ENCODE peak calls at places on chromosomes 5 and 9, in ten cellular contexts. Y is left lung; L is IMR-90; X is tibial artery; Z is omental fat pad; U is GM12865; N is mesothelial cell of epicardium; J is brain microvascular endothelial cell; W is spleen; E is CD8-positive, alpha-beta T cell. C is an unnamed sample.

GRCh38 chr5:73411927-73412596 is 36.5 kb downstream of the FOXD1 start:
- DNase-seq in Y (no peak), X (no peak), W (no peak), L (no peak), N (no peak), J (no peak), E (no peak), Z (no peak), U (no peak), C (no peak)

GRCh38 chr5:165014439-165014838 is 1509.0 kb downstream of the MAT2B start:
- DNase-seq in U (no peak), W (no peak), X (no peak), N (no peak), Y (no peak), J (no peak), Z (no peak), L (no peak), E (no peak), C (no peak)

GRCh38 chr9:128908372-128908771 is 12.4 kb upstream of the PHYHD1 start:
- DNase-seq in X (no peak), W (no peak), E (no peak), N (no peak), Z (no peak), J (no peak), U (no peak), L (no peak), Y (no peak), C (no peak)

GRCh38 chr5:176601901-176602300 is 8.1 kb downstream of the GPRIN1 start:
- DNase-seq in E (no peak), Z (no peak), W (no peak), X (no peak), U (no peak), L (no peak), J (no peak), N (no peak), Y (peak), C (no peak)

GRCh38 chr9:111356567-111357244 is 26.7 kb upstream of the OR2K2 start:
- DNase-seq in E (no peak), Y (peak), N (no peak), X (no peak), W (no peak), U (peak), Z (no peak), J (peak), L (peak), C (peak)

GRCh38 chr5:170573660-170574059 is 69.8 kb downstream of the KCNIP1 start:
- DNase-seq in N (no peak), U (no peak), Z (no peak), X (no peak), Y (no peak), W (no peak), J (no peak), E (no peak), L (no peak), C (no peak)

GRCh38 chr9:81529556-81530193 is 159.7 kb downstream of the TLE1 start:
- DNase-seq in J (no peak), E (no peak), X (peak), U (no peak), Y (no peak), W (no peak), Z (no peak), N (no peak), L (peak), C (peak)

GRCh38 chr9:112846528-112847488 is 43.9 kb downstream of the SLC46A2 start:
- DNase-seq in N (no peak), Y (no peak), X (no peak), U (no peak), E (no peak), Z (no peak), W (no peak), L (peak), J (no peak), C (no peak)

GRCh38 chr5:68071731-68072130 is 143.8 kb upstream of the PIK3R1 start:
- DNase-seq in L (no peak), W (no peak), N (no peak), Z (no peak), J (no peak), U (peak), X (no peak), Y (no peak), E (no peak), C (peak)

GRCh38 chr9:95048225-95049087 is 269.1 kb downstream of the FANCC start:
- DNase-seq in Z (no peak), E (peak), L (no peak), U (peak), J (no peak), Y (peak), X (peak), W (peak), N (peak), C (no peak)

GRCh38 chr5:37495668-37496067 is 116.5 kb downstream of the WDR70 start:
- DNase-seq in U (no peak), X (no peak), J (peak), Y (no peak), N (no peak), W (no peak), E (no peak), Z (no peak), L (peak), C (peak)

GRCh38 chr9:36486454-36486932 is 86.2 kb upstream of the MELK start:
- DNase-seq in Y (no peak), Z (no peak), J (no peak), N (peak), L (peak), X (peak), E (peak), U (peak), W (no peak), C (no peak)

GRCh38 chr9:33719581-33720374 is 75.6 kb upstream of the PRSS3 start:
- DNase-seq in Y (peak), X (no peak), E (peak), U (peak), J (no peak), L (no peak), N (peak), Z (no peak), W (peak), C (peak)

GRCh38 chr9:13070612-13071595 is 208.6 kb downstream of the MPDZ start:
- DNase-seq in Y (no peak), L (no peak), N (no peak), U (no peak), X (no peak), E (no peak), J (no peak), W (no peak), Z (no peak), C (no peak)

GRCh38 chr9:71676460-71676859 is 91.9 kb downstream of the CEMIP2 start:
- DNase-seq in N (no peak), W (no peak), U (no peak), J (no peak), Y (no peak), X (no peak), Z (no peak), L (no peak), E (no peak), C (no peak)

GRCh38 chr9:114366334-114367128 is 21.3 kb downstream of the AKNA start:
- DNase-seq in X (no peak), J (peak), N (no peak), Z (no peak), L (peak), W (no peak), U (peak), E (peak), Y (no peak), C (peak)

GRCh38 chr9:137461316-137461662 is 2.2 kb upstream of the NSMF start:
- DNase-seq in E (no peak), X (no peak), L (no peak), N (no peak), J (no peak), W (no peak), U (no peak), Z (no peak), Y (no peak), C (no peak)

GRCh38 chr5:61176631-61177030 is 14.4 kb upstream of the SMIM15 start:
- DNase-seq in E (no peak), W (no peak), J (no peak), Z (no peak), L (no peak), U (no peak), X (no peak), Y (no peak), N (no peak), C (no peak)

GRCh38 chr5:10045376-10045775 is 204.3 kb downstream of the ATPSCKMT start:
- DNase-seq in X (no peak), U (no peak), J (no peak), N (no peak), L (no peak), E (no peak), Y (no peak), Z (no peak), W (no peak), C (no peak)

GRCh38 chr5:135502836-135503520 is 32.8 kb downstream of the NEUROG1 start:
- DNase-seq in Y (no peak), E (no peak), X (no peak), L (no peak), W (no peak), U (no peak), N (no peak), J (no peak), Z (no peak), C (no peak)

GRCh38 chr5:129244478-129244877 is 149.9 kb downstream of the ISOC1 start:
- DNase-seq in U (no peak), N (no peak), Z (no peak), X (no peak), L (no peak), J (no peak), Y (no peak), W (no peak), E (no peak), C (no peak)

GRCh38 chr5:168747987-168748777 is 169.0 kb upstream of the PANK3 start:
- DNase-seq in W (peak), Z (no peak), U (peak), E (peak), X (no peak), J (no peak), N (peak), Y (no peak), L (no peak), C (no peak)

GRCh38 chr5:57032151-57032551 is 80.2 kb upstream of the MIER3 start:
- DNase-seq in J (no peak), Y (no peak), E (no peak), Z (no peak), X (no peak), N (no peak), U (no peak), L (no peak), W (no peak), C (no peak)

GRCh38 chr5:149429839-149430721 is 51.0 kb upstream of the IL17B start:
- DNase-seq in J (no peak), Z (no peak), N (no peak), X (peak), U (peak), L (no peak), E (no peak), Y (no peak), W (peak), C (no peak)

GRCh38 chr5:56116599-56117131 is 116.5 kb downstream of the ANKRD55 start:
- DNase-seq in Y (no peak), W (no peak), Z (no peak), U (no peak), X (no peak), N (no peak), L (no peak), J (no peak), E (no peak), C (no peak)

GRCh38 chr5:180154821-180155220 is 54.2 kb downstream of the RASGEF1C start:
- DNase-seq in Y (no peak), Z (peak), W (no peak), U (no peak), E (no peak), L (no peak), N (peak), J (no peak), X (no peak), C (no peak)

GRCh38 chr9:32378993-32379729 is 5.3 kb upstream of the ACO1 start:
- DNase-seq in W (no peak), L (peak), Z (no peak), E (peak), J (peak), N (no peak), Y (no peak), X (no peak), U (peak), C (peak)

GRCh38 chr9:14396171-14396570 is 82.2 kb upstream of the NFIB start:
- DNase-seq in J (no peak), L (no peak), E (no peak), U (no peak), W (no peak), N (no peak), Y (no peak), Z (no peak), X (no peak), C (no peak)

GRCh38 chr5:91436241-91436640 is 53.1 kb upstream of the ARRDC3 start:
- DNase-seq in U (no peak), J (no peak), X (no peak), Z (no peak), L (no peak), N (no peak), W (no peak), Y (no peak), E (no peak), C (no peak)

GRCh38 chr5:179558912-179559279 is 8.5 kb downstream of the RUFY1 start:
- DNase-seq in Z (no peak), E (no peak), U (no peak), Y (no peak), L (peak), W (peak), X (no peak), N (peak), J (peak), C (no peak)

GRCh38 chr9:69622664-69623063 is 49.5 kb downstream of the APBA1 start:
- DNase-seq in J (peak), W (no peak), E (no peak), L (peak), X (no peak), Y (no peak), U (no peak), N (no peak), Z (no peak), C (peak)

GRCh38 chr5:1666812-1667588 is 132.6 kb downstream of the MRPL36 start:
- DNase-seq in W (no peak), N (peak), E (peak), X (no peak), L (no peak), U (no peak), Y (no peak), Z (no peak), J (no peak), C (no peak)

GRCh38 chr5:125298711-125299379 is 552.4 kb upstream of the ZNF608 start:
- DNase-seq in W (no peak), Y (no peak), X (no peak), E (no peak), U (no peak), J (no peak), L (no peak), N (no peak), Z (no peak), C (no peak)

GRCh38 chr5:176803943-176804498 is 6.3 kb upstream of the UNC5A start:
- DNase-seq in J (peak), Y (no peak), E (no peak), U (peak), Z (no peak), X (no peak), N (peak), W (no peak), L (peak), C (no peak)

DNA sequence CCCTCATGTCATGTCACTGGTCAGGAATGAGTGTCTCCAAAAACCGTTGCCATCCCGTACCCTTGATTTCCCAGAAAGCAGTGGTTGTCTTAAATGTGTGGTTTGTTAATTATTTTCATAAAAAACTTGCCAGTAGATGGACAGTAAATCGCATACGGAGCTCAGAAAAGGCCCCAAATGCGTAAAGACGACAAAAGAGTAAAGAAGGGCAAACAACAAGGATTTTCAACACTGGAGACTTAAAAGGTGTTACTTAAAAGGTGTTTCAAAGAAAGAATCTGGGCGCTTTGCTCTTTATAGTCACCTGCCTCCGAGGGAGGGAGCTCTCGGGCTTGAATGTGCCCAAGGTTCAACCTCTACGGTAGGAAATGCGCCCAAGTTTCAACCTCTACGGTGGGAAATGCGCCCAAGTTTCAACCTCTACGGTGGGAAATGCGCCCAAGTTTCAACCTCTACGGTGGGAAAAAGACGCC is 727 bp downstream of the KIF27 start:
- DNase-seq in L (peak), E (no peak), Z (no peak), Y (no peak), N (no peak), X (no peak), J (no peak), W (no peak), U (no peak), C (no peak)
- TF ChIP-seq CTCF in L (peak), E (no peak), Z (no peak), Y (no peak), N (no peak), X (no peak), J (peak), W (no peak), U (no peak), C (no peak)

DNA sequence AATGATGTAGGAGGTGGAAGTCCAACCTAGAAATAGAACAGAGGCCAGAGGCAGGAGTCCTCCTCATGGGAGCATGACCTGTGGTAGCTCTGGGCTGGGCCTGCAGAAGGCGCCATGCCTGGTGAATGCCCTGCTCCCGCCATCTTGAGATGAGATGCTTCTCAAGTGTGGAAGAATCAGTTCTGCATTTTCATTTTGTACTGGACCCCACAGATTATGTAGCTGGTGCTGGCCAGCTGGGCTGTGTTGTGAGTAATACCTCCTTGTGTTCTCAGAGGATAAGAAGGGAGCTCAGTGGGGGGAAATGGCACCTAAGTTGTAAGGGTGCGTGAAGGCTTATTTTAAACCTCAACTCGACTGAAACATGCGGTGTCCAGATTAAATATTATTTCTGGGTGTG is 78.9 kb upstream of the RAI14 start:
- DNase-seq in J (no peak), U (no peak), Y (no peak), E (no peak), L (no peak), X (no peak), N (no peak), Z (no peak), W (no peak), C (no peak)
- TF ChIP-seq CTCF in J (no peak), U (no peak), Y (no peak), E (no peak), L (no peak), X (no peak), N (no peak), Z (no peak), W (no peak), C (no peak)

DNA sequence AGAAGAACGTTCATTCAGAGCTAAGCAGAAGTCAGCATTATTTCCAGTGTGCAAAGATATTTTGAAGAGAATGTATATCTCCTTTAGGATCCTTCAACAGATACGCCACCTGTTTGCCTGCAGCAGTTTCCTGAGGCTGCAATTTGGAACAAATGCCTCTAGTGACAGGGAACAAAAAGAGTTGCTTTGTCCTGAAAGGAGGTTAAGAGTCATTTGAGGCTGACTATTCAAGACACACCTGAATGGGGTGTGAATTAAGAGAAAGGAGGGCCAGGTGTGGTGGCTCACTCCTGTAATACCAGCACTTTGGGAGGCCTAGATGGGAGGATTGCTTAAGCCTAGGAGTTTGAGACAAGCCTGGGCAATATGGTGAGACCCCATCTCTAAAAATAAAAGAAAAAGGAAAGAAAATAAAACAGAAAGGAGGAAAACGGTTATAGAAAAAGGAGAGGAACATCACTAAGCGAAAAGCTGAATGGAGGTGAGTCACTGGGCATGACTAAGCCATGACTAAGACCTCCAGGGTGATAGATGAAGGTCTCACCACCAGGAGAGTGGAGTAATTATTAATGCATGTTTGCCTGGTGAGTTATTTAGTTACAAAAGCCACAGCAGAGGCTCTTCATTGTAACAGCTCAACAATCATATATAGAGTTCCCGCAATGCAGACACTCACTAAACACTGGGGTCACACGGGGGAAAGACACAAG is 255.2 kb upstream of the TNC start:
- DNase-seq in N (no peak), X (no peak), J (peak), E (no peak), U (no peak), Y (no peak), Z (peak), L (peak), W (no peak), C (peak)
- TF ChIP-seq CTCF in N (no peak), X (no peak), J (no peak), E (no peak), U (no peak), Y (no peak), Z (no peak), L (no peak), W (no peak), C (peak)

GRCh38 chr9:89428222-89428761 is 69.6 kb downstream of the SEMA4D start:
- DNase-seq in X (no peak), L (no peak), E (no peak), Y (no peak), U (no peak), W (no peak), J (no peak), Z (no peak), N (no peak), C (no peak)

GRCh38 chr9:89430995-89431394 is 66.9 kb downstream of the SEMA4D start:
- DNase-seq in X (no peak), U (no peak), W (no peak), L (no peak), J (no peak), Y (no peak), E (no peak), Z (no peak), N (no peak), C (no peak)

GRCh38 chr9:89427621-89428221 is 70.2 kb downstream of the SEMA4D start:
- DNase-seq in Y (no peak), W (peak), X (no peak), N (no peak), J (no peak), E (peak), Z (no peak), U (no peak), L (peak), C (no peak)

GRCh38 chr9:89426389-89426961 is 71.4 kb downstream of the SEMA4D start:
- DNase-seq in Z (no peak), E (no peak), L (no peak), Y (no peak), N (no peak), J (no peak), W (peak), U (peak), X (no peak), C (no peak)

DNA sequence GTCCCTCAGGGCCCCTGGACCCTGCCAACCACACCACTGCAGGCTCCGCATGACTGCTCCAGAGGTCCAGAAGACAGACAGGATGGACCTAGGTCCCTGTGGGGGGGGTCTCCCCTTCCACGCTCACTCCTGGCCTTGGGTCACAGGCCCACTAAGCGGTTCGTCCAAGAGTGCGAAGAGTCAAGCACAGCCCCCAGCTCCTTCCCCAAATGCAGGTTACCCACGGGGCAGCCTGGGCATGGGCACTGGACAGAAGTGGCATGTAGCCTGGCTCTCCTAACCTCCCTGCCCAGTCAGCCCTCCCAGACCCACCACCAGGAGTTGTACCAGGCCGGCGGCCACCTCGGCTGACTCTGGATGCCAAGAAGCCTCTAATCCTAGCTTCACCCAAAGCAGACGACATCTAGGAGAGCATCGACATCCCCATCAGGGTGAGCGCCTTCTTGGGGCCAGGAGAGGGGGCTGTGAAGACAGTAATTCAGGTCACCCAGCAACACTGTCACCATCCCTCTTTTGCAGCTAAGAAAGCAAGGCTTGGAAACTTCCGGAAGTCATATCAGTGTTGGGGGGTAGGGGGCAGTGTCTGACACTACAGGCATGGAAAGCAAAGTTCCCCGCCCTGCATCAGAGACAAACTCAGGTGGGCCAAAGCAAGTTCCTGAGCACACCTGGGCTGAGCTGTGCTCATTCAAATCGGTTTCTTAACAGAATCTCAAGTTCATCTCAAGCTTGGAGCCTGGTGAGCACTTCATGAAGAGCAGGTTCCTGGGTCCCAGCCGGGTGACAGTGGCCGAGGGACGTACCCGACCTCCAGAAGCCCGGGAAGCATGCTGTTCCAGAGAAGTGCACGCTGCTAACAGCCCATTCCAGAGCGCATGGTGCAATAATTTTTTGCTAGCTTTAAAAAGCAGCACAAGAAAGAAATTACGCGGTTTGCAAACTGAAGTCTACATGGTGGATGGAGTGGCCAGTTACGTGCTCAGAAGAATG is 68.7 kb downstream of the SEMA4D start:
- DNase-seq in N (no peak), Z (no peak), X (no peak), U (peak), W (no peak), E (peak), Y (no peak), L (no peak), J (no peak), C (no peak)
- TF ChIP-seq CTCF in N (no peak), Z (no peak), X (no peak), U (peak), W (peak), E (peak), Y (no peak), L (peak), J (peak), C (peak)

C was measured in HFFc6.